ENCODE peak calls at places on chromosome 1, in six cellular contexts. L is NCI-H2029; V is activated effector memory CD4-positive, alpha-beta T cell treated with Interleukin-2 at 50 U/mL for 16 hours; I is H54; K is A172; F is body of pancreas. Y is an unnamed sample.

GRCh38 chr1:15178571-15179484 is 25.3 kb downstream of the TMEM51 start:
- DNase-seq in L (peak), V (no peak), I (peak), K (peak), F (peak), Y (no peak)

GRCh38 chr1:97158704-97159103 is 437.1 kb downstream of the PTBP2 start:
- DNase-seq in F (no peak), I (no peak), L (no peak), K (no peak), V (no peak), Y (no peak)

GRCh38 chr1:209229494-209230059 is 353.9 kb upstream of the CAMK1G start:
- DNase-seq in I (no peak), V (no peak), F (no peak), L (no peak), K (no peak), Y (no peak)

GRCh38 chr1:61079276-61079897 is 3.0 kb upstream of the NFIA start:
- DNase-seq in K (no peak), L (peak), I (no peak), V (no peak), F (no peak), Y (peak)

GRCh38 chr1:154938604-154939399 is 2.3 kb upstream of the PMVK start:
- DNase-seq in V (no peak), L (no peak), F (no peak), K (no peak), I (no peak), Y (no peak)

GRCh38 chr1:39691383-39692151 is at the start of gene HPCAL4:
- DNase-seq in F (peak), K (peak), V (peak), L (peak), I (peak), Y (peak)

GRCh38 chr1:234503193-234504050 is 24.4 kb upstream of the TARBP1 start:
- DNase-seq in I (no peak), L (no peak), K (no peak), F (no peak), V (no peak), Y (no peak)

GRCh38 chr1:92486251-92487077 is at the start of gene GFI1:
- DNase-seq in K (no peak), I (no peak), F (peak), L (peak), V (peak), Y (peak)

GRCh38 chr1:112687785-112688496 is 13.5 kb downstream of the MOV10 start:
- DNase-seq in K (no peak), V (no peak), L (peak), I (no peak), F (no peak), Y (no peak)

GRCh38 chr1:46677339-46677738 is 5.7 kb downstream of the TEX38 start:
- DNase-seq in V (no peak), F (no peak), I (no peak), L (no peak), K (no peak), Y (no peak)

GRCh38 chr1:27527223-27527856 is 37.4 kb upstream of the WASF2 start:
- DNase-seq in F (peak), L (peak), V (peak), I (no peak), K (no peak), Y (no peak)

GRCh38 chr1:156698995-156699394 is 6.4 kb downstream of the CRABP2 start:
- DNase-seq in V (no peak), I (no peak), F (no peak), K (no peak), L (no peak), Y (no peak)

GRCh38 chr1:65467536-65467935 is 47.1 kb downstream of the LEPR start:
- DNase-seq in I (no peak), V (no peak), K (no peak), L (no peak), F (peak), Y (peak)

GRCh38 chr1:161092621-161093028 is 3.3 kb upstream of the NECTIN4 start:
- DNase-seq in K (peak), I (peak), F (no peak), L (no peak), V (no peak), Y (no peak)

GRCh38 chr1:17535300-17535937 is 4.1 kb upstream of the ARHGEF10L start:
- DNase-seq in F (no peak), L (no peak), K (no peak), I (no peak), V (no peak), Y (no peak)

GRCh38 chr1:232988572-232989040 is 38.2 kb downstream of the NTPCR start:
- DNase-seq in K (peak), F (no peak), I (peak), L (no peak), V (no peak), Y (no peak)

GRCh38 chr1:98383341-98383740 is 278.2 kb upstream of the SNX7 start:
- DNase-seq in K (no peak), V (no peak), F (no peak), I (no peak), L (no peak), Y (no peak)

GRCh38 chr1:201594575-201595245 is 55.8 kb downstream of the NAV1 start:
- DNase-seq in L (no peak), I (no peak), F (no peak), V (no peak), K (no peak), Y (no peak)

GRCh38 chr1:170675825-170676224 is 11.9 kb downstream of the PRRX1 start:
- DNase-seq in I (no peak), L (no peak), K (no peak), V (no peak), F (no peak), Y (no peak)

GRCh38 chr1:52906135-52906603 is 15.4 kb downstream of the ECHDC2 start:
- DNase-seq in V (no peak), L (no peak), F (no peak), K (no peak), I (no peak), Y (no peak)

GRCh38 chr1:1232224-1232800 is at the start of gene B3GALT6:
- DNase-seq in L (no peak), F (no peak), V (no peak), I (no peak), K (no peak), Y (no peak)

GRCh38 chr1:214248294-214249082 is 32.5 kb upstream of the SMYD2 start:
- DNase-seq in I (no peak), K (no peak), F (no peak), V (no peak), L (no peak), Y (no peak)

GRCh38 chr1:228048659-228049333 is 33.7 kb upstream of the ARF1 start:
- DNase-seq in V (no peak), I (no peak), K (no peak), F (no peak), L (no peak), Y (no peak)

GRCh38 chr1:154791292-154792278 is 78.5 kb downstream of the KCNN3 start:
- DNase-seq in K (peak), L (no peak), I (peak), V (peak), F (no peak), Y (peak)

GRCh38 chr1:111729271-111729921 is 9.8 kb downstream of the INKA2 start:
- DNase-seq in K (no peak), L (no peak), F (no peak), V (no peak), I (no peak), Y (no peak)

GRCh38 chr1:247913786-247914185 is 6.3 kb upstream of the OR2T8 start:
- DNase-seq in V (no peak), K (no peak), L (no peak), F (no peak), I (no peak), Y (no peak)

GRCh38 chr1:93365813-93366212 is 20.1 kb downstream of the DR1 start:
- DNase-seq in V (no peak), K (no peak), I (no peak), L (no peak), F (no peak), Y (no peak)

GRCh38 chr1:54244655-54245054 is 44.7 kb downstream of the MRPL37 start:
- DNase-seq in L (no peak), V (no peak), F (no peak), I (no peak), K (no peak), Y (no peak)

GRCh38 chr1:184624051-184624450 is 130.6 kb downstream of the EDEM3 start:
- DNase-seq in F (no peak), V (no peak), K (no peak), L (no peak), I (no peak), Y (no peak)

GRCh38 chr1:243946946-243947345 is 96.9 kb upstream of the AKT3 start:
- DNase-seq in I (no peak), F (no peak), L (no peak), V (peak), K (peak), Y (no peak)

GRCh38 chr1:48692235-48692634 is 84.5 kb downstream of the BEND5 start:
- DNase-seq in K (no peak), I (no peak), L (no peak), V (no peak), F (no peak), Y (no peak)

GRCh38 chr1:39590546-39590945 is 14.0 kb upstream of the PABPC4 start:
- DNase-seq in F (no peak), I (no peak), L (no peak), V (no peak), K (no peak), Y (no peak)

GRCh38 chr1:20685099-20685662 is 24.0 kb upstream of the DDOST start:
- DNase-seq in I (no peak), L (no peak), K (no peak), V (no peak), F (no peak), Y (no peak)

GRCh38 chr1:150309758-150310495 is 11.4 kb upstream of the PRPF3 start:
- DNase-seq in L (peak), V (no peak), K (no peak), I (no peak), F (no peak), Y (no peak)

GRCh38 chr1:61152066-61152465 is 69.7 kb downstream of the NFIA start:
- DNase-seq in K (no peak), L (no peak), F (no peak), I (no peak), V (no peak), Y (peak)

GRCh38 chr1:37107153-37107552 is 72.8 kb upstream of the GRIK3 start:
- DNase-seq in L (no peak), I (no peak), F (no peak), V (no peak), K (no peak), Y (no peak)

GRCh38 chr1:43617011-43617410 is 32.9 kb upstream of the KDM4A start:
- DNase-seq in K (no peak), I (no peak), L (no peak), V (no peak), F (no peak), Y (no peak)

GRCh38 chr1:206464456-206464964 is 5.8 kb upstream of the IKBKE start:
- DNase-seq in F (no peak), K (peak), L (no peak), V (no peak), I (peak), Y (no peak)